ENCODE peak calls at places on chromosomes 4 and X, in seven cellular contexts. One of them, this sample, is unnamed.

GRCh38 chrX:106894392-106894909 is 8.7 kb downstream of the RIPPLY1 start:
- DNase-seq in pancreas: peak; percentile 72
- DNase-seq in fibroblast of pulmonary artery: peak; percentile 80
- DNase-seq in glutamatergic neuron: peak; percentile 64
- DNase-seq in mesothelial cell of epicardium: peak; percentile 63
- DNase-seq in cardiac muscle cell: peak; percentile 86
- DNase-seq in dorsolateral prefrontal cortex: peak; percentile 36
- DNase-seq in this sample: no peak

GRCh38 chrX:2387614-2388239 is 113.0 kb downstream of the DHRSX start:
- DNase-seq in fibroblast of pulmonary artery: no peak
- DNase-seq in dorsolateral prefrontal cortex: no peak
- DNase-seq in cardiac muscle cell: no peak
- DNase-seq in glutamatergic neuron: no peak
- DNase-seq in pancreas: no peak
- DNase-seq in mesothelial cell of epicardium: no peak
- DNase-seq in this sample: no peak

GRCh38 chrX:32985544-32985943 is 225.8 kb downstream of the DMD start:
- DNase-seq in glutamatergic neuron: no peak
- DNase-seq in mesothelial cell of epicardium: no peak
- DNase-seq in fibroblast of pulmonary artery: no peak
- DNase-seq in cardiac muscle cell: no peak
- DNase-seq in pancreas: no peak
- DNase-seq in dorsolateral prefrontal cortex: peak; percentile 4
- DNase-seq in this sample: no peak

GRCh38 chr4:55887594-55887993 is 34.1 kb downstream of the EXOC1 start:
- DNase-seq in dorsolateral prefrontal cortex: no peak
- DNase-seq in mesothelial cell of epicardium: no peak
- DNase-seq in pancreas: no peak
- DNase-seq in glutamatergic neuron: no peak
- DNase-seq in cardiac muscle cell: no peak
- DNase-seq in fibroblast of pulmonary artery: peak; percentile 8
- DNase-seq in this sample: no peak

GRCh38 chr4:127239902-127240575 is 392.7 kb upstream of the INTU start:
- DNase-seq in cardiac muscle cell: no peak
- DNase-seq in dorsolateral prefrontal cortex: no peak
- DNase-seq in mesothelial cell of epicardium: no peak
- DNase-seq in pancreas: no peak
- DNase-seq in fibroblast of pulmonary artery: no peak
- DNase-seq in glutamatergic neuron: no peak
- DNase-seq in this sample: no peak

GRCh38 chrX:68832516-68833447 is 4.0 kb downstream of the EFNB1 start:
- DNase-seq in cardiac muscle cell: no peak
- DNase-seq in glutamatergic neuron: no peak
- DNase-seq in dorsolateral prefrontal cortex: no peak
- DNase-seq in mesothelial cell of epicardium: peak; percentile 34
- DNase-seq in pancreas: no peak
- DNase-seq in fibroblast of pulmonary artery: no peak
- DNase-seq in this sample: no peak

GRCh38 chr4:184444215-184444952 is 30.0 kb downstream of the IRF2 start:
- DNase-seq in fibroblast of pulmonary artery: peak; percentile 33
- DNase-seq in pancreas: no peak
- DNase-seq in dorsolateral prefrontal cortex: no peak
- DNase-seq in glutamatergic neuron: no peak
- DNase-seq in cardiac muscle cell: no peak
- DNase-seq in mesothelial cell of epicardium: no peak
- DNase-seq in this sample: no peak

GRCh38 chr4:186149872-186150271 is 41.5 kb upstream of the CYP4V2 start:
- DNase-seq in fibroblast of pulmonary artery: peak; percentile 66
- DNase-seq in dorsolateral prefrontal cortex: no peak
- DNase-seq in cardiac muscle cell: peak; percentile 21
- DNase-seq in mesothelial cell of epicardium: peak; percentile 60
- DNase-seq in pancreas: no peak
- DNase-seq in glutamatergic neuron: peak; percentile 72
- DNase-seq in this sample: no peak

GRCh38 chr4:155761916-155762315 is 3.1 kb downstream of the GUCY1B1 start:
- DNase-seq in pancreas: no peak
- DNase-seq in dorsolateral prefrontal cortex: no peak
- DNase-seq in mesothelial cell of epicardium: no peak
- DNase-seq in fibroblast of pulmonary artery: no peak
- DNase-seq in cardiac muscle cell: no peak
- DNase-seq in glutamatergic neuron: no peak
- DNase-seq in this sample: no peak

GRCh38 chr4:146099585-146099984 is 75.9 kb upstream of the LSM6 start:
- DNase-seq in fibroblast of pulmonary artery: no peak
- DNase-seq in glutamatergic neuron: no peak
- DNase-seq in cardiac muscle cell: no peak
- DNase-seq in pancreas: no peak
- DNase-seq in mesothelial cell of epicardium: no peak
- DNase-seq in dorsolateral prefrontal cortex: no peak
- DNase-seq in this sample: no peak

GRCh38 chr4:150001815-150002214 is 76.4 kb upstream of the DCLK2 start:
- DNase-seq in glutamatergic neuron: no peak
- DNase-seq in dorsolateral prefrontal cortex: no peak
- DNase-seq in mesothelial cell of epicardium: no peak
- DNase-seq in pancreas: no peak
- DNase-seq in cardiac muscle cell: no peak
- DNase-seq in fibroblast of pulmonary artery: peak; percentile 21
- DNase-seq in this sample: no peak

GRCh38 chrX:7242613-7243012 is 94.7 kb upstream of the PUDP start:
- DNase-seq in pancreas: no peak
- DNase-seq in fibroblast of pulmonary artery: no peak
- DNase-seq in dorsolateral prefrontal cortex: no peak
- DNase-seq in glutamatergic neuron: no peak
- DNase-seq in cardiac muscle cell: no peak
- DNase-seq in mesothelial cell of epicardium: no peak
- DNase-seq in this sample: peak; percentile 49

GRCh38 chrX:135477576-135477975 is 42.9 kb upstream of the INTS6L start:
- DNase-seq in cardiac muscle cell: peak; percentile 79
- DNase-seq in mesothelial cell of epicardium: peak; percentile 54
- DNase-seq in fibroblast of pulmonary artery: peak; percentile 91
- DNase-seq in dorsolateral prefrontal cortex: peak; percentile 54
- DNase-seq in glutamatergic neuron: peak; percentile 26
- DNase-seq in pancreas: peak; percentile 68
- DNase-seq in this sample: no peak

GRCh38 chrX:104112326-104112951 is at the start of gene ZCCHC18:
- DNase-seq in glutamatergic neuron: peak; percentile 80
- DNase-seq in pancreas: peak; percentile 68
- DNase-seq in dorsolateral prefrontal cortex: peak; percentile 53
- DNase-seq in cardiac muscle cell: peak; percentile 88
- DNase-seq in mesothelial cell of epicardium: peak; percentile 63
- DNase-seq in fibroblast of pulmonary artery: peak; percentile 57
- DNase-seq in this sample: peak; percentile 88

GRCh38 chrX:86171366-86171765 is 23.1 kb downstream of the DACH2 start:
- DNase-seq in cardiac muscle cell: peak; percentile 52
- DNase-seq in mesothelial cell of epicardium: no peak
- DNase-seq in fibroblast of pulmonary artery: peak; percentile 6
- DNase-seq in pancreas: no peak
- DNase-seq in glutamatergic neuron: peak; percentile 22
- DNase-seq in dorsolateral prefrontal cortex: no peak
- DNase-seq in this sample: no peak

GRCh38 chr4:173498771-173499170 is 31.3 kb downstream of the HAND2 start:
- DNase-seq in dorsolateral prefrontal cortex: no peak
- DNase-seq in cardiac muscle cell: no peak
- DNase-seq in mesothelial cell of epicardium: no peak
- DNase-seq in fibroblast of pulmonary artery: no peak
- DNase-seq in glutamatergic neuron: no peak
- DNase-seq in pancreas: no peak
- DNase-seq in this sample: no peak

GRCh38 chr4:3827616-3828492 is 61.7 kb downstream of the ADRA2C start:
- DNase-seq in glutamatergic neuron: no peak
- DNase-seq in dorsolateral prefrontal cortex: peak; percentile 61
- DNase-seq in cardiac muscle cell: no peak
- DNase-seq in fibroblast of pulmonary artery: peak; percentile 13
- DNase-seq in mesothelial cell of epicardium: no peak
- DNase-seq in pancreas: peak; percentile 90
- DNase-seq in this sample: no peak

GRCh38 chr4:123418486-123418931 is 21.9 kb downstream of the SPRY1 start:
- DNase-seq in cardiac muscle cell: peak; percentile 50
- DNase-seq in dorsolateral prefrontal cortex: no peak
- DNase-seq in glutamatergic neuron: no peak
- DNase-seq in mesothelial cell of epicardium: no peak
- DNase-seq in fibroblast of pulmonary artery: peak; percentile 96
- DNase-seq in pancreas: no peak
- DNase-seq in this sample: peak; percentile 30

GRCh38 chr4:186624951-186625350 is 69.6 kb upstream of the MTNR1A start:
- DNase-seq in pancreas: no peak
- DNase-seq in dorsolateral prefrontal cortex: no peak
- DNase-seq in fibroblast of pulmonary artery: peak; percentile 85
- DNase-seq in cardiac muscle cell: peak; percentile 18
- DNase-seq in mesothelial cell of epicardium: no peak
- DNase-seq in glutamatergic neuron: no peak
- DNase-seq in this sample: no peak

GRCh38 chr4:84938316-84938715 is 28.2 kb downstream of the WDFY3 start:
- DNase-seq in glutamatergic neuron: no peak
- DNase-seq in pancreas: no peak
- DNase-seq in mesothelial cell of epicardium: no peak
- DNase-seq in fibroblast of pulmonary artery: peak; percentile 83
- DNase-seq in dorsolateral prefrontal cortex: no peak
- DNase-seq in cardiac muscle cell: no peak
- DNase-seq in this sample: no peak

GRCh38 chrX:129779747-129780146 is at the start of gene SASH3:
- DNase-seq in pancreas: no peak
- DNase-seq in glutamatergic neuron: no peak
- DNase-seq in fibroblast of pulmonary artery: no peak
- DNase-seq in mesothelial cell of epicardium: no peak
- DNase-seq in cardiac muscle cell: no peak
- DNase-seq in dorsolateral prefrontal cortex: no peak
- DNase-seq in this sample: peak; percentile 77

GRCh38 chrX:42832764-42833549 is 55.0 kb upstream of the PPP1R2C start:
- DNase-seq in fibroblast of pulmonary artery: no peak
- DNase-seq in pancreas: no peak
- DNase-seq in cardiac muscle cell: no peak
- DNase-seq in mesothelial cell of epicardium: no peak
- DNase-seq in glutamatergic neuron: no peak
- DNase-seq in dorsolateral prefrontal cortex: no peak
- DNase-seq in this sample: no peak

GRCh38 chrX:13266641-13267420 is 53.0 kb downstream of the ATXN3L start:
- DNase-seq in cardiac muscle cell: no peak
- DNase-seq in pancreas: no peak
- DNase-seq in mesothelial cell of epicardium: no peak
- DNase-seq in fibroblast of pulmonary artery: no peak
- DNase-seq in dorsolateral prefrontal cortex: no peak
- DNase-seq in glutamatergic neuron: peak; percentile 14
- DNase-seq in this sample: no peak

DNA sequence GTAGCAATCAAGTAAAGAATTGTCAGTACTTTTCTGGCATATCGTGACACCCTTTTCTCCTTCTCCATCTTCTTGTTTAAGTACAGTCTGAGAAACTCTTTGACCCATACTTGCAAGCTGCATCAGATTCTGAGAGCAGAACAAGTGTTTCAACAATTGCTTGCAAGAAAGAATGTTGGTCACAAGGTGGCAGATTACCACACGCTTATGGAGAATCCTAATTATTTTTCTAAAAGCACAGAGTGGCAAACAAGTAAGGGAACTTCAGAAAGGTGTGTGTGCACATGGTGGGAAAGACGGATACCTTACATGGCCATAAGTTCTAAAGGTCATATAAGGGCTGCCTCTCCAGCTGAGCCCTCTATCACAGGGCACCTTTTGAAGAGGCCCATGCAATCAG is 136.4 kb upstream of the FGF13 start:
- DNase-seq in fibroblast of pulmonary artery: peak; percentile 1
- DNase-seq in dorsolateral prefrontal cortex: no peak
- DNase-seq in glutamatergic neuron: no peak
- DNase-seq in mesothelial cell of epicardium: no peak
- DNase-seq in cardiac muscle cell: peak; percentile 30
- DNase-seq in pancreas: no peak
- DNase-seq in this sample: no peak
- TF ChIP-seq CTCF in fibroblast of pulmonary artery: no peak
- TF ChIP-seq CTCF in dorsolateral prefrontal cortex: no peak
- TF ChIP-seq CTCF in glutamatergic neuron: no peak
- TF ChIP-seq CTCF in mesothelial cell of epicardium: no peak
- TF ChIP-seq CTCF in cardiac muscle cell: peak; percentile 7
- TF ChIP-seq CTCF in pancreas: no peak
- TF ChIP-seq CTCF in this sample: no peak

DNA sequence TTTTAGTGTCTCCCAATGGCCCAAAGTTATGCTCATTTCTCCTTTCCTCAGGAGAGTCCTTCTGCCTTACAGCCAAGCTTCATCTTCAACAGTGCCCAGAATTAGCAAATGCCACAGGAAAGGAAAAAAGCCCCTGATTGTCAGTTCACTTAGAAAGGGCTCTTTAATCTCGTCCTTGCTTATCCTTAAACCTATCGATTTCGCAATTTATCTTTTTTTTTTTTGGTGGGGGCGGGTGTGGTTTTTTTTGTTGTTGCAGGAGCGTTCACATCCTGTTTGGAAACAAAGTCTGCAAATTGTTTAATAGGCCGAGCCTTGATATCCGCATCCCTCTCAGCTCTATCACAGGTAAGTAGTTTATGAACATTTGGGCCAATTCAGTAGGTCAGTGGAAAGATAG is 20.2 kb downstream of the TRPC5OS start:
- DNase-seq in mesothelial cell of epicardium: no peak
- DNase-seq in pancreas: no peak
- DNase-seq in dorsolateral prefrontal cortex: no peak
- DNase-seq in fibroblast of pulmonary artery: no peak
- DNase-seq in glutamatergic neuron: no peak
- DNase-seq in cardiac muscle cell: no peak
- DNase-seq in this sample: no peak
- TF ChIP-seq CTCF in mesothelial cell of epicardium: no peak
- TF ChIP-seq CTCF in pancreas: no peak
- TF ChIP-seq CTCF in dorsolateral prefrontal cortex: no peak
- TF ChIP-seq CTCF in fibroblast of pulmonary artery: no peak
- TF ChIP-seq CTCF in glutamatergic neuron: no peak
- TF ChIP-seq CTCF in cardiac muscle cell: no peak
- TF ChIP-seq CTCF in this sample: no peak

GRCh38 chr4:159464302-159464701 is 361.4 kb downstream of the RAPGEF2 start:
- DNase-seq in dorsolateral prefrontal cortex: no peak
- DNase-seq in mesothelial cell of epicardium: no peak
- DNase-seq in pancreas: no peak
- DNase-seq in fibroblast of pulmonary artery: no peak
- DNase-seq in cardiac muscle cell: no peak
- DNase-seq in glutamatergic neuron: no peak
- DNase-seq in this sample: no peak

GRCh38 chr4:159460408-159460807 is 357.5 kb downstream of the RAPGEF2 start:
- DNase-seq in cardiac muscle cell: no peak
- DNase-seq in pancreas: no peak
- DNase-seq in dorsolateral prefrontal cortex: no peak
- DNase-seq in fibroblast of pulmonary artery: no peak
- DNase-seq in glutamatergic neuron: no peak
- DNase-seq in mesothelial cell of epicardium: no peak
- DNase-seq in this sample: no peak

GRCh38 chr4:159463235-159463634 is 360.4 kb downstream of the RAPGEF2 start:
- DNase-seq in pancreas: no peak
- DNase-seq in mesothelial cell of epicardium: no peak
- DNase-seq in cardiac muscle cell: no peak
- DNase-seq in glutamatergic neuron: no peak
- DNase-seq in dorsolateral prefrontal cortex: no peak
- DNase-seq in fibroblast of pulmonary artery: no peak
- DNase-seq in this sample: no peak
- TF ChIP-seq CTCF in pancreas: no peak
- TF ChIP-seq CTCF in mesothelial cell of epicardium: no peak
- TF ChIP-seq CTCF in cardiac muscle cell: no peak
- TF ChIP-seq CTCF in glutamatergic neuron: no peak
- TF ChIP-seq CTCF in dorsolateral prefrontal cortex: no peak
- TF ChIP-seq CTCF in fibroblast of pulmonary artery: no peak
- TF ChIP-seq CTCF in this sample: no peak

GRCh38 chrX:121310820-121311219 is 263.4 kb downstream of the GLUD2 start:
- DNase-seq in mesothelial cell of epicardium: no peak
- DNase-seq in cardiac muscle cell: no peak
- DNase-seq in glutamatergic neuron: no peak
- DNase-seq in dorsolateral prefrontal cortex: no peak
- DNase-seq in pancreas: no peak
- DNase-seq in fibroblast of pulmonary artery: no peak
- DNase-seq in this sample: no peak

GRCh38 chrX:121307441-121307840 is 260.0 kb downstream of the GLUD2 start:
- DNase-seq in fibroblast of pulmonary artery: no peak
- DNase-seq in pancreas: no peak
- DNase-seq in cardiac muscle cell: no peak
- DNase-seq in mesothelial cell of epicardium: no peak
- DNase-seq in glutamatergic neuron: no peak
- DNase-seq in dorsolateral prefrontal cortex: no peak
- DNase-seq in this sample: peak; percentile 50

GRCh38 chrX:121308276-121308805 is 260.9 kb downstream of the GLUD2 start:
- DNase-seq in mesothelial cell of epicardium: no peak
- DNase-seq in glutamatergic neuron: peak; percentile 21
- DNase-seq in dorsolateral prefrontal cortex: peak; percentile 16
- DNase-seq in cardiac muscle cell: peak; percentile 24
- DNase-seq in fibroblast of pulmonary artery: peak; percentile 76
- DNase-seq in pancreas: no peak
- DNase-seq in this sample: peak; percentile 41
- TF ChIP-seq CTCF in mesothelial cell of epicardium: no peak
- TF ChIP-seq CTCF in glutamatergic neuron: peak; percentile 17
- TF ChIP-seq CTCF in dorsolateral prefrontal cortex: peak; percentile 50
- TF ChIP-seq CTCF in cardiac muscle cell: peak; percentile 44
- TF ChIP-seq CTCF in fibroblast of pulmonary artery: peak; percentile 57
- TF ChIP-seq CTCF in pancreas: no peak
- TF ChIP-seq CTCF in this sample: peak; percentile 45